ENCODE peak calls at places on chromosome 17, in four cellular contexts. Y is stimulated activated CD4-positive, alpha-beta T cell treated with anti-CD3 and anti-CD28 coated beads, TNF-alpha, amount 100 ng/mL, for 24 hours; U is mesothelial cell of epicardium; H is progenitor cell of endocrine pancreas. C is an unnamed sample.

GRCh38 chr17:79943354-79944241 is 92.1 kb downstream of the TBC1D16 start:
- DNase-seq in Y (no peak), U (no peak), H (no peak), C (no peak)

GRCh38 chr17:39564201-39564828 is 43.4 kb downstream of the NEUROD2 start:
- DNase-seq in Y (no peak), U (no peak), H (no peak), C (no peak)

GRCh38 chr17:13374203-13375143 is 227.3 kb downstream of the HS3ST3A1 start:
- DNase-seq in Y (no peak), U (no peak), H (no peak), C (no peak)

GRCh38 chr17:77768475-77768874 is 190.0 kb upstream of the TNRC6C start:
- DNase-seq in Y (no peak), U (no peak), H (no peak), C (no peak)

GRCh38 chr17:27318228-27318627 is 24.3 kb downstream of the WSB1 start:
- DNase-seq in Y (no peak), U (peak; percentile 34), H (no peak), C (no peak)

GRCh38 chr17:4234406-4234805 is 29.4 kb downstream of the ANKFY1 start:
- DNase-seq in Y (no peak), U (no peak), H (no peak), C (no peak)

GRCh38 chr17:54976316-54976715 is 7.8 kb downstream of the STXBP4 start:
- DNase-seq in Y (no peak), U (no peak), H (no peak), C (no peak)

GRCh38 chr17:8621585-8621984 is 8.9 kb downstream of the MYH10 start:
- DNase-seq in Y (no peak), U (no peak), H (no peak), C (no peak)

GRCh38 chr17:8909621-8910292 is 42.3 kb upstream of the PIK3R6 start:
- DNase-seq in Y (no peak), U (no peak), H (no peak), C (no peak)

GRCh38 chr17:48555616-48556533 is 11.0 kb upstream of the HOXB2 start:
- DNase-seq in Y (no peak), U (peak; percentile 68), H (no peak), C (no peak)

GRCh38 chr17:67514998-67515397 is 137.9 kb downstream of the PITPNC1 start:
- DNase-seq in Y (no peak), U (peak; percentile 20), H (no peak), C (no peak)

GRCh38 chr17:47852113-47852949 is 1.4 kb upstream of the SP6 start:
- DNase-seq in Y (no peak), U (no peak), H (no peak), C (no peak)

GRCh38 chr17:5706835-5707234 is 122.5 kb upstream of the NLRP1 start:
- DNase-seq in Y (peak; percentile 17), U (peak; percentile 74), H (peak; percentile 60), C (peak; percentile 24)

GRCh38 chr17:61710546-61710945 is 119.5 kb upstream of the NACA2 start:
- DNase-seq in Y (no peak), U (no peak), H (no peak), C (no peak)

GRCh38 chr17:82589851-82590180 is 58.4 kb downstream of the WDR45B start:
- DNase-seq in Y (no peak), U (no peak), H (no peak), C (no peak)

GRCh38 chr17:81074875-81075274 is 39.9 kb downstream of the BAIAP2 start:
- DNase-seq in Y (no peak), U (no peak), H (no peak), C (no peak)

GRCh38 chr17:50634123-50634914 is at the start of gene ABCC3:
- DNase-seq in Y (no peak), U (no peak), H (no peak), C (peak; percentile 22)

GRCh38 chr17:6468051-6468790 is 24.0 kb downstream of the PIMREG start:
- DNase-seq in Y (no peak), U (no peak), H (no peak), C (no peak)

GRCh38 chr17:83171661-83172060 is 92.3 kb downstream of the METRNL start:
- DNase-seq in Y (no peak), U (no peak), H (peak; percentile 9), C (no peak)

GRCh38 chr17:1294157-1294717 is 14.8 kb downstream of the TRARG1 start:
- DNase-seq in Y (peak; percentile 27), U (no peak), H (no peak), C (no peak)